ENCODE peak calls at places on chromosome 10, in nine cellular contexts. H is lower leg skin, P is cardiac muscle cell, F is AG10803, S is brain microvascular endothelial cell, U is BJ, Q is cardiac fibroblast, B is IMR-90, M is neural progenitor cell. C is an unnamed sample.

GRCh38 chr10:46247181-46247475 is 39.7 kb upstream of the ANTXRL start:
- DNase-seq in H (no peak), P (no peak), F (no peak), S (no peak), U (no peak), Q (no peak), B (no peak), M (no peak), C (no peak)

GRCh38 chr10:50622497-50623298 is 1.1 kb downstream of the SGMS1 start:
- DNase-seq in H (peak; percentile 35), P (peak; percentile 64), F (peak; percentile 46), S (peak; percentile 48), U (no peak), Q (peak; percentile 53), B (peak; percentile 50), M (peak; percentile 67), C (peak; percentile 52)

GRCh38 chr10:11087372-11087771 is 69.7 kb downstream of the CELF2 start:
- DNase-seq in H (no peak), P (peak; percentile 54), F (no peak), S (no peak), U (no peak), Q (no peak), B (no peak), M (no peak), C (no peak)

GRCh38 chr10:98242823-98243222 is 25.2 kb downstream of the LOXL4 start:
- DNase-seq in H (no peak), P (peak; percentile 40), F (peak; percentile 51), S (no peak), U (no peak), Q (peak; percentile 64), B (peak; percentile 56), M (no peak), C (peak; percentile 51)

GRCh38 chr10:124558339-124558685 is 96.7 kb downstream of the LHPP start:
- DNase-seq in H (no peak), P (no peak), F (no peak), S (no peak), U (no peak), Q (no peak), B (no peak), M (no peak), C (no peak)

GRCh38 chr10:105797234-105797890 is 1156.3 kb downstream of the SORCS3 start:
- DNase-seq in H (no peak), P (peak; percentile 51), F (no peak), S (peak; percentile 0), U (no peak), Q (peak; percentile 11), B (no peak), M (peak; percentile 54), C (peak; percentile 8)

GRCh38 chr10:78578929-78579328 is 489.8 kb upstream of the ZMIZ1 start:
- DNase-seq in H (no peak), P (no peak), F (no peak), S (peak; percentile 1), U (no peak), Q (no peak), B (peak; percentile 43), M (no peak), C (no peak)

GRCh38 chr10:78700413-78700812 is 368.4 kb upstream of the ZMIZ1 start:
- DNase-seq in H (no peak), P (peak; percentile 24), F (peak; percentile 25), S (no peak), U (no peak), Q (peak; percentile 48), B (peak; percentile 38), M (no peak), C (peak; percentile 8)

DNA sequence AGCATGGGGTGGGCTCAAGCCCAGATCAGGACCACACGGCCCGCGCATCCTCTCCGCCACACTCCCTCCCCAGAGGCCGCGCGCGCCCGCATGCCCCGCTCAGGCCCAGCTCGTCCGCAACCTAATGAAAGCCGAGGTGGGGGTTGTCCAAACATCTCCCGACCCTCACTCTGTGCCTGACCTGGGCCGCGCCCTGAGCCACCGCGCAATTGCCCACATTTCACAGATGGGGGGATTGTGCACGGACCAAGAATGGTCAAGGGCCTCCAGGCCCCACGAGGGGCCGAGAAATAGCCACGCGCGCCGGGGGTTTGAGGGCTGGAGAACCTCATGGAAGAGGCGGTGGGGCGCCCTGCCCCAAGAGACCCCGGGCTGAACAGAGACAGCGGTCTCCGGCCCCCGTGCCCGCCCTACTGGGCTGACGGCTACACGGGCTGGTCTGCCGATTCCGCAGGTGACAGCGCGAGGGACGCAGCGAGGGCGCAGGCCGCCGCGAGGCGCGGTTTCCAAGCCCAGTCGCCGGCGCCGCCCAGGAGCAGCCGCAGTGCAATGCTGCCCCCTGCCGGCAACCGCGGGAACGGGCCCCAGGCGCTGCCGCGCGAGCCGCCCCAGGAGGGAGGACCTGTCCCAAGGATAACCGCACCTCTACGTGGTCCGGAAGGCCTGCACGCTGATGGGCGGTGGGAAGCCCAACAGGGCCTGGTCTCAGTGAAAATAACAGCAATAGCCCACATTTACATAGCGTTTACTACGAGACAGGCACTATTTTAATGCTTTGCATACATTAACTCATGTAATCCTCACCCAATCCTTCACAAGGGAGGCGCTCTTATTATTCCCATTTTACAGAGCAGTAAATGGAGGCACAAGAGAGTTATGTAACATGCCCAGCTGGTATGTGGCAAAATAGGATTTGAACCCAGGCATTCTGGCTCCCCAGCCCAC is 10.5 kb upstream of the GRID1 start:
- DNase-seq in H (no peak), P (peak; percentile 88), F (peak; percentile 38), S (peak; percentile 45), U (no peak), Q (peak; percentile 60), B (peak; percentile 28), M (peak; percentile 90), C (peak; percentile 55)
- H3K4me3 ChIP-seq in H (no peak overlapping the region), P (no peak overlapping the region), F (peak overlapping the region; percentile 34), S (peak overlapping the region; percentile 22), U (no peak overlapping the region), Q (peak overlapping the region; percentile 26), B (no peak overlapping the region), M (no peak overlapping the region), C (peak overlapping the region; percentile 22)

GRCh38 chr10:84202349-84202748 is 8.0 kb downstream of the CDHR1 start:
- DNase-seq in H (no peak), P (no peak), F (no peak), S (no peak), U (no peak), Q (no peak), B (no peak), M (no peak), C (no peak)

GRCh38 chr10:84205853-84206513 is 11.6 kb downstream of the CDHR1 start:
- DNase-seq in H (no peak), P (no peak), F (no peak), S (no peak), U (no peak), Q (no peak), B (no peak), M (no peak), C (no peak)

GRCh38 chr10:84204610-84205009 is 10.3 kb downstream of the CDHR1 start:
- DNase-seq in H (no peak), P (no peak), F (no peak), S (no peak), U (no peak), Q (no peak), B (no peak), M (no peak), C (no peak)

GRCh38 chr10:84205049-84205852 is 10.9 kb downstream of the CDHR1 start:
- DNase-seq in H (no peak), P (peak; percentile 55), F (peak; percentile 29), S (peak; percentile 59), U (no peak), Q (peak; percentile 47), B (peak; percentile 18), M (peak; percentile 74), C (peak; percentile 5)

DNA sequence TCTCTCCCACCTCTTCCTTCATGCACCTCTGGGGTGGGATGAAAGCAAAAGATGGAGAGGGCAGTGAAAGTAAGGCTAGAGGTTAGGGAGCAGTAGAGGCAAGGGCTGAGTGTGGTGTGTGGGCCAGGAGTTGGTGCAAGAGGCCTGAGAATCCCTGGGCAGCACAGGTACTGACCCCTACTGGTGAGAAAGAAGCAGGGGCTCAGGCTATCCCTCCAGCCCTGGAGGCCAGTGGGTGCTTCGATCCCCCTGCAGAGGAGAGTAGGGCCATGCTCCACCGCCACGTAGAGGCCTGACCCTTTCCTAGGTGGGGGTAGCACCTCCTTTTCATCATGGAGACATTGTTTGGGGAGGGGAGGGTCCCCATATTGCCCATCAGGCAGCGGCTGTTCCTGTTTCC is 9.8 kb downstream of the CDHR1 start:
- DNase-seq in H (no peak), P (no peak), F (no peak), S (no peak), U (no peak), Q (no peak), B (no peak), M (peak; percentile 38), C (no peak)
- TF ChIP-seq CTCF in H (no peak), P (peak; percentile 36), F (peak; percentile 23), S (peak; percentile 53), U (peak; percentile 27), Q (peak; percentile 25), B (peak; percentile 11), M (peak; percentile 52), C (peak; percentile 35)

DNA sequence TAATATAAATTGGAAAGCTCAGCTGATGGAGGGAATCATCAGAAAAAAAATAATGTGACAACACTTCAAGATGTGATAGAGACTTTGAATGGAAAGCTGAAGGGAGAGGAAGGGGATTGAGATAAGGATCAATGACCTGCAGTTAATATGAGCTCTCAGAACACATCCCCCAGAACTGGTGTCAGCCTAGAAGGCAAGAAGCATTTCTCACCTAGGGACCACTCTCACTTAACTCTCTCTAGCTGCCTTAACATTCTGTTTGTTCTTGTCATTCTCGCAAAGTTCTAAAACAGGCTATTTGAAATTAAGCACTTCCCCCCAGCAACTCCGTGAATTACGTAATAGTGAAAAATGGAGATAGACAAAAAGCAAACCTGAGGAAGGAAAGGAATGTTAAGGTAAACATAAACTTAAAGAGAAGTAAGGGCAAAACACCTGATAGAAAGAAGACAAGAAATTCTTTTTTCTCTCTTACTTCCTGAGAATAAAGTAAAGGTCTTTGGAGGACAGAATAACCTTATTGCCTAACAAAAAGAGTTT is 1.2 kb upstream of the MPP7 start:
- DNase-seq in H (no peak), P (no peak), F (no peak), S (no peak), U (no peak), Q (no peak), B (no peak), M (no peak), C (no peak)
- H3K4me3 ChIP-seq in H (no peak overlapping the region), P (peak overlapping the region; percentile 65), F (no peak overlapping the region), S (no peak overlapping the region), U (no peak overlapping the region), Q (no peak overlapping the region), B (no peak overlapping the region), M (peak overlapping the region; percentile 74), C (no peak overlapping the region)

GRCh38 chr10:66281327-66281726 is 644.5 kb upstream of the LRRTM3 start:
- DNase-seq in H (no peak), P (no peak), F (no peak), S (no peak), U (no peak), Q (no peak), B (no peak), M (no peak), C (no peak)

GRCh38 chr10:66273966-66274519 is 651.8 kb upstream of the LRRTM3 start:
- DNase-seq in H (no peak), P (no peak), F (no peak), S (no peak), U (no peak), Q (no peak), B (no peak), M (no peak), C (no peak)

GRCh38 chr10:66283064-66283463 is 642.8 kb upstream of the LRRTM3 start:
- DNase-seq in H (no peak), P (no peak), F (no peak), S (no peak), U (no peak), Q (no peak), B (no peak), M (no peak), C (no peak)

DNA sequence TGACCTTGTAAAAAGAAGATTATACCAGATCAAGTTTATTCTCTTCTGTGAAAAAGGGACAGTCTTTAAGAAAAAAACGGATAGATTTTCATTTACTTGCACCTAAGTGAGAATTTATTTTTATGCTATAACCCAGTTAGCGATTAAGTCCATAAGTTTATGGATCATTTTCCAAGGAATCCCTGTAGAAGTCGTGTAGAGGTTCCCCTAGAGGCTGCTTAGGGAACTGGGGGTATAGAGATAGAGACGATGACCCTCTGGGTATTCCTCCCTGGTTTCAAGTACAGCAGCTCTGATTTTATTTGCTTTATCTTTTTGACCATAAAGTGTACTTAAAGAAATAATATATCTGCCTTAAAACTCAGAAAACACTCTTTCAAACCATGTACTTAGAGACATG is 648.4 kb upstream of the LRRTM3 start:
- DNase-seq in H (no peak), P (no peak), F (no peak), S (no peak), U (no peak), Q (no peak), B (no peak), M (no peak), C (no peak)
- TF ChIP-seq CTCF in H (no peak), P (no peak), F (no peak), S (peak; percentile 40), U (no peak), Q (peak; percentile 10), B (no peak), M (peak; percentile 53), C (peak; percentile 16)